ENCODE peak calls at places on chromosomes 11 and 22, in eight cellular contexts. W, J, F, R, S, I, Z and N are unnamed samples.
A peak's percentile ranks its signal among the peaks of the same experiment; 100 is the strongest.

GRCh38 chr11:87037450-87038234 is at the start of gene TMEM135:
- DNase-seq in S (peak; percentile 65), Z (peak; percentile 92), R (peak; percentile 92), W (peak; percentile 98), I (peak; percentile 95), J (no peak), F (peak; percentile 76), N (peak; percentile 98)

GRCh38 chr22:20994902-20995241 is 7.0 kb downstream of the THAP7 start:
- DNase-seq in R (no peak), F (no peak), J (no peak), W (no peak), Z (no peak), S (no peak), I (no peak), N (no peak)

GRCh38 chr11:17725174-17725573 is 5.8 kb downstream of the MYOD1 start:
- DNase-seq in Z (no peak), F (no peak), J (no peak), W (no peak), S (no peak), I (no peak), R (no peak), N (no peak)

GRCh38 chr22:48235744-48236143 is 1473.3 kb downstream of the TBC1D22A start:
- DNase-seq in I (peak; percentile 21), W (no peak), J (no peak), F (peak; percentile 20), R (no peak), Z (no peak), S (no peak), N (no peak)

GRCh38 chr11:86758171-86758570 is 42.2 kb upstream of the PRSS23 start:
- DNase-seq in I (no peak), F (no peak), S (no peak), J (no peak), W (no peak), R (no peak), Z (no peak), N (no peak)

GRCh38 chr22:37051629-37052385 is at the start of gene KCTD17:
- DNase-seq in I (peak; percentile 70), R (peak; percentile 70), Z (peak; percentile 80), J (no peak), S (no peak), W (peak; percentile 93), F (peak; percentile 73), N (peak; percentile 92)

GRCh38 chr11:123428221-123428631 is 1.8 kb upstream of the GRAMD1B start:
- DNase-seq in R (no peak), I (no peak), Z (no peak), S (no peak), F (no peak), J (no peak), W (no peak), N (peak; percentile 33)

GRCh38 chr11:3368199-3368598 is 10.7 kb downstream of the ZNF195 start:
- DNase-seq in W (no peak), R (no peak), F (no peak), I (no peak), Z (no peak), J (no peak), S (no peak), N (no peak)

GRCh38 chr11:118283756-118284350 is 19.8 kb upstream of the MPZL2 start:
- DNase-seq in I (no peak), Z (no peak), R (no peak), F (no peak), J (no peak), S (no peak), W (no peak), N (no peak)

GRCh38 chr11:69530278-69531070 is 49.0 kb downstream of the LINC01488 start:
- DNase-seq in F (peak; percentile 62), Z (no peak), J (no peak), R (no peak), I (no peak), S (no peak), W (peak; percentile 53), N (no peak)

GRCh38 chr11:128467610-128468041 is 119.7 kb downstream of the ETS1 start:
- DNase-seq in W (peak; percentile 83), Z (peak; percentile 74), S (no peak), F (peak; percentile 95), J (no peak), R (no peak), I (no peak), N (peak; percentile 65)

GRCh38 chr11:3106736-3107524 is 49.7 kb upstream of the CARS1 start:
- DNase-seq in S (no peak), F (no peak), I (peak; percentile 20), J (no peak), W (peak; percentile 67), Z (no peak), R (no peak), N (peak; percentile 12)

GRCh38 chr11:44658451-44658850 is 68.3 kb upstream of the TSPAN18 start:
- DNase-seq in F (no peak), J (no peak), I (no peak), R (no peak), Z (no peak), S (no peak), W (no peak), N (no peak)

GRCh38 chr11:108958446-108959123 is 293.7 kb downstream of the DDX10 start:
- DNase-seq in S (no peak), Z (peak; percentile 71), W (no peak), R (no peak), J (no peak), F (peak; percentile 42), I (no peak), N (no peak)

GRCh38 chr22:37848587-37849088 is 581 bp upstream of the EIF3L start:
- DNase-seq in R (no peak), J (no peak), S (no peak), W (no peak), Z (no peak), I (no peak), F (no peak), N (no peak)

GRCh38 chr11:23569134-23569533 is 708.9 kb upstream of the CCDC179 start:
- DNase-seq in R (no peak), S (no peak), J (no peak), W (no peak), I (no peak), Z (no peak), F (no peak), N (no peak)

DNA sequence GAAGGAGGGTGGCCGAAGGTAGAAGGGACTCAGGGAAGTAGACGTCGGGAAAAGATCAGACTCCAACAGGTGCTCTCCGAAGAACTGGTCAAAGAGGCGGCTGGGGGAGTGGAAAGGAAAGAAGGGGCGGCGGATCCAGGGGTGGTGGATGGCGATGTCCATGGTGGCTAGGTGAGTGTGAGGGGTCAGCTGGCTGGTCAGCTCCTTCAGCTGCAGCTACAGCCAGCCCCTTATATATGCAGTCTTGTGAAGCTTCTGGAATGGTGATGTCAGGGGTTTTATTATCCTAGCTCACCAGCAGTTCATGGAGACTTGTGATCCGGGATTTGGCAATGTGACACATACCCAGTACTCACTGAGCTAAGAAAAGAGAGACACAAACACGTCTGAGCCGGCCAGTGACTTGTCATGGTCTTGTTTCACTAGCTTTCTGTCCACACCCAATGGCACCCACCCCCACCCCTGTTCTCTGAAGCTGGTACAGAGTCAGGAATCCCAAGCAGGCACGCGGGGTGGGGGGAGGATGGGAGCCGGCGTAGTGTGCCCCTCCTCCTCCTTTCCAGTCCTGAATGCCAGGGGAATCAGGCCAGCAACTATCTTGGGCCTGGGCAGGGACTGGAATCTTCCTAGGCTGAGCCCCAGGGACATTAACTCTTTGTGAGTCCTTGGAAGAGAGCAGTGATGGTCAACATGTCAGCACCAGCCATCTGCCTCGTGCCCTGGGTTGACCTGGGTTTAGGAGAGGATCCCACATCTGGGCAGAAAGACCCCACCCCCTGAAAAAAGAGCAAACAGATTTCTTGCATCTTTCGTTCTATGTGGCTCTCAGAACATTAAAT is at the start of gene CRYAB:
- DNase-seq in F (peak; percentile 49), W (peak; percentile 95), I (peak; percentile 39), Z (peak; percentile 88), R (peak; percentile 96), S (no peak), J (no peak), N (peak; percentile 96)
- H3K4me3 ChIP-seq in F (no peak within 1 kb of the TSS), W (peak within 1 kb of the TSS; percentile 79), I (peak within 1 kb of the TSS; percentile 46), Z (peak within 1 kb of the TSS; percentile 24), R (peak within 1 kb of the TSS; percentile 54), S (peak within 1 kb of the TSS; percentile 47), J (no peak within 1 kb of the TSS), N (peak within 1 kb of the TSS; percentile 87)

DNA sequence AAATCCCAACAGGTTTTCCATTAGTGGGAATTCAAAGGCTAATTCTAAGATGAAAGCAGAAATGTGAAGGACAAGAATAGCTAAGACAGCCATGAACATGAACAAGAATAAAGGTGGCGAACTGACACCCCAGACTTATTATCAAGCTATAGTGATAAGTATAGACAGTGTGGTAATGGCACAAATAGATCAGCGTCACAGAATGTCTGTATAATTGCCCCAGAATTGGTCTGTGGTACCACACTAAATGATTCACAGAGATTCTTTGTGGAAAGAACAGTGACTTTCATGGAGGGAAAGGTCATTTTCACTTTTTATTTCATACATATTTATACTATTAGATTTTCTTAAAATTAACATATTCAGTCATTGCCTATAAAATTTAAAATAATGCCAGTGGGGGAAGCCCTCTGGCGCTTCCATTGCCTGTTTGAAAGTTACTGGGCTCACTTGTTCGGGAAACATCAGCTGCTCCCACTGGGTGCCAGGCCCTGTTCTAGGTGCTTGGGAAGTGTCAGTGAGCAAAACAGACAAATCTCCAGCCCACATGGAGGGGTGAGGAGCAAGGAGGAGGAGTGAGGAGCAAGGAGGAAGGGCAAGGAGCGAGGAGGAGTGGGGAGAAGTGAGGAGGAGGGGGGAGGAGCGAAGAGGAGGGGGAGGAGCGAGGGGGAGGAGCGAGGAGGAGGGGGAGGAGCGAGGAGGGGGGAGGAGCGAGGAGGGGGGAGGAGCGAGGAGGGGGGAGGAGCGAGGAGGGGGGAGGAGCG is 11.3 kb upstream of the NLRP6 start:
- DNase-seq in Z (no peak), F (no peak), J (no peak), S (no peak), W (no peak), R (no peak), I (no peak), N (no peak)
- H3K4me3 ChIP-seq in Z (no peak overlapping the region), F (no peak overlapping the region), J (no peak overlapping the region), S (no peak overlapping the region), W (no peak overlapping the region), R (no peak overlapping the region), I (no peak overlapping the region), N (no peak overlapping the region)

GRCh38 chr22:39661842-39662676 is 91.5 kb downstream of the CACNA1I start:
- DNase-seq in I (peak; percentile 37), S (no peak), Z (no peak), J (no peak), W (no peak), F (no peak), R (no peak), N (peak; percentile 55)

GRCh38 chr22:39662677-39663034 is 92.1 kb downstream of the CACNA1I start:
- DNase-seq in I (no peak), R (no peak), Z (no peak), J (no peak), W (no peak), F (no peak), S (no peak), N (peak; percentile 44)

GRCh38 chr22:39658806-39659463 is 88.4 kb downstream of the CACNA1I start:
- DNase-seq in I (no peak), F (no peak), W (no peak), J (no peak), S (no peak), R (no peak), Z (no peak), N (no peak)

GRCh38 chr22:39663751-39664150 is 93.2 kb downstream of the CACNA1I start:
- DNase-seq in W (no peak), J (no peak), S (no peak), R (no peak), F (no peak), Z (peak; percentile 12), I (peak; percentile 45), N (no peak)

GRCh38 chr22:39661501-39661841 is 90.9 kb downstream of the CACNA1I start:
- DNase-seq in J (no peak), W (no peak), F (no peak), I (no peak), Z (no peak), S (no peak), R (no peak), N (no peak)
- H3K4me3 ChIP-seq in J (no peak overlapping the region), W (no peak overlapping the region), F (no peak overlapping the region), I (no peak overlapping the region), Z (no peak overlapping the region), S (no peak overlapping the region), R (no peak overlapping the region), N (no peak overlapping the region)

GRCh38 chr11:12889243-12889642 is 119.9 kb upstream of the RASSF10 start:
- DNase-seq in S (no peak), F (no peak), Z (peak; percentile 75), R (no peak), W (peak; percentile 79), I (no peak), J (no peak), N (peak; percentile 37)
- H3K4me3 ChIP-seq in S (no peak overlapping the region), F (no peak overlapping the region), Z (no peak overlapping the region), R (no peak overlapping the region), W (no peak overlapping the region), I (no peak overlapping the region), J (no peak overlapping the region), N (no peak overlapping the region)